ENCODE peak calls at places on chromosomes 5 and 9, in six cellular contexts. M, I, Q, N, D and B are unnamed samples.

GRCh38 chr9:118330191-118330986 is 626.2 kb downstream of the TLR4 start:
- DNase-seq in I (no peak), D (no peak), Q (no peak), M (no peak), N (no peak), B (no peak)

GRCh38 chr9:95834281-95834907 is 41.1 kb upstream of the ERCC6L2 start:
- DNase-seq in D (no peak), N (no peak), M (no peak), I (no peak), Q (no peak), B (no peak)

GRCh38 chr9:135053133-135053532 is 34.3 kb upstream of the OLFM1 start:
- DNase-seq in I (no peak), Q (no peak), D (no peak), N (peak), M (no peak), B (no peak)

GRCh38 chr5:154518438-154518867 is 40.4 kb upstream of the HAND1 start:
- DNase-seq in D (no peak), I (no peak), N (no peak), Q (no peak), M (no peak), B (no peak)

GRCh38 chr5:137923856-137924255 is 34.6 kb downstream of the PKD2L2 start:
- DNase-seq in I (no peak), M (no peak), N (no peak), Q (no peak), D (no peak), B (no peak)

GRCh38 chr5:115168829-115169391 is 798 bp downstream of the TRIM36 start:
- DNase-seq in N (no peak), I (peak), M (no peak), Q (no peak), D (peak), B (no peak)

GRCh38 chr5:32522429-32523143 is 62.8 kb upstream of the SUB1 start:
- DNase-seq in I (no peak), M (peak), D (peak), N (no peak), Q (no peak), B (peak)

GRCh38 chr9:5931657-5932056 is 41.0 kb downstream of the MLANA start:
- DNase-seq in D (no peak), M (no peak), Q (no peak), I (no peak), N (no peak), B (no peak)

GRCh38 chr9:129860653-129861446 is 25.6 kb downstream of the USP20 start:
- DNase-seq in N (no peak), D (no peak), Q (no peak), I (no peak), M (peak), B (no peak)

GRCh38 chr9:127680226-127680625 is 26.6 kb upstream of the CFAP157 start:
- DNase-seq in M (no peak), I (no peak), Q (no peak), D (no peak), N (peak), B (no peak)

GRCh38 chr5:172276214-172276613 is 7.3 kb downstream of the UBTD2 start:
- DNase-seq in M (no peak), I (no peak), Q (no peak), N (no peak), D (no peak), B (no peak)

GRCh38 chr9:136626740-136627642 is 35.7 kb upstream of the EGFL7 start:
- DNase-seq in Q (no peak), N (no peak), I (peak), D (no peak), M (no peak), B (no peak)

GRCh38 chr9:131578778-131579504 is 33.6 kb downstream of the PRRT1B start:
- DNase-seq in Q (no peak), I (no peak), M (peak), D (peak), N (no peak), B (no peak)

GRCh38 chr9:126982215-126983002 is 67.8 kb downstream of the RALGPS1 start:
- DNase-seq in I (no peak), N (no peak), D (no peak), Q (no peak), M (no peak), B (no peak)

GRCh38 chr9:94882953-94883641 is 156.6 kb downstream of the AOPEP start:
- DNase-seq in I (no peak), D (no peak), N (no peak), M (no peak), Q (no peak), B (no peak)

GRCh38 chr5:150117945-150118560 is 31.7 kb upstream of the CSF1R start:
- DNase-seq in D (peak), I (peak), Q (no peak), N (no peak), M (no peak), B (no peak)

GRCh38 chr5:93677344-93678021 is 63.9 kb downstream of the POU5F2 start:
- DNase-seq in I (peak), N (no peak), M (no peak), D (peak), Q (no peak), B (peak)

GRCh38 chr5:44885903-44886302 is 77.2 kb downstream of the MRPS30 start:
- DNase-seq in Q (no peak), M (no peak), N (no peak), D (no peak), I (no peak), B (no peak)

GRCh38 chr9:123360161-123361085 is 4.4 kb downstream of the CRB2 start:
- DNase-seq in N (no peak), Q (no peak), D (no peak), M (peak), I (peak), B (no peak)